ENCODE peak calls at places on chromosomes 7 and 10, in eight cellular contexts. S is HCT116, R is HFFc6, L is nephron progenitor cell, Z is cardiac fibroblast, Y is MM.1S, A is GM06990, J is OCI-LY7. P is an unnamed sample.

GRCh38 chr7:44415047-44415446 is 75.4 kb downstream of the NUDCD3 start:
- DNase-seq in Z (peak; percentile 50), R (peak; percentile 45), J (no peak), A (no peak), L (no peak), Y (no peak), S (no peak), P (no peak)

GRCh38 chr7:116653204-116653603 is 18.8 kb upstream of the MET start:
- DNase-seq in R (peak; percentile 44), J (no peak), L (no peak), Y (no peak), S (peak; percentile 49), Z (peak; percentile 80), A (no peak), P (no peak)

GRCh38 chr7:126605553-126605952 is 647.2 kb downstream of the GRM8 start:
- DNase-seq in A (no peak), J (no peak), S (no peak), R (no peak), Y (no peak), Z (no peak), L (no peak), P (no peak)

GRCh38 chr7:111835066-111835465 is 272.8 kb upstream of the IMMP2L start:
- DNase-seq in J (no peak), L (no peak), Y (no peak), R (peak; percentile 79), A (no peak), Z (peak; percentile 88), S (no peak), P (no peak)

GRCh38 chr10:13271552-13272163 is 28.2 kb downstream of the PHYH start:
- DNase-seq in Z (peak; percentile 32), S (peak; percentile 32), A (peak; percentile 39), R (no peak), J (peak; percentile 78), L (peak; percentile 48), Y (peak; percentile 92), P (peak; percentile 73)

GRCh38 chr7:44885394-44886317 is at the start of gene PURB:
- DNase-seq in S (peak; percentile 84), A (peak; percentile 99), L (peak; percentile 96), R (peak; percentile 98), Z (peak; percentile 99), Y (peak; percentile 97), J (peak; percentile 96), P (peak; percentile 96)

GRCh38 chr10:97498841-97499560 is at the start of gene UBTD1:
- DNase-seq in S (no peak), Z (peak; percentile 33), L (no peak), J (peak; percentile 33), R (no peak), A (peak; percentile 45), Y (peak; percentile 11), P (peak; percentile 43)

GRCh38 chr10:60426425-60426824 is 36.8 kb upstream of the ANK3 start:
- DNase-seq in L (no peak), S (no peak), R (peak; percentile 81), Y (no peak), J (no peak), Z (peak; percentile 94), A (no peak), P (no peak)

DNA sequence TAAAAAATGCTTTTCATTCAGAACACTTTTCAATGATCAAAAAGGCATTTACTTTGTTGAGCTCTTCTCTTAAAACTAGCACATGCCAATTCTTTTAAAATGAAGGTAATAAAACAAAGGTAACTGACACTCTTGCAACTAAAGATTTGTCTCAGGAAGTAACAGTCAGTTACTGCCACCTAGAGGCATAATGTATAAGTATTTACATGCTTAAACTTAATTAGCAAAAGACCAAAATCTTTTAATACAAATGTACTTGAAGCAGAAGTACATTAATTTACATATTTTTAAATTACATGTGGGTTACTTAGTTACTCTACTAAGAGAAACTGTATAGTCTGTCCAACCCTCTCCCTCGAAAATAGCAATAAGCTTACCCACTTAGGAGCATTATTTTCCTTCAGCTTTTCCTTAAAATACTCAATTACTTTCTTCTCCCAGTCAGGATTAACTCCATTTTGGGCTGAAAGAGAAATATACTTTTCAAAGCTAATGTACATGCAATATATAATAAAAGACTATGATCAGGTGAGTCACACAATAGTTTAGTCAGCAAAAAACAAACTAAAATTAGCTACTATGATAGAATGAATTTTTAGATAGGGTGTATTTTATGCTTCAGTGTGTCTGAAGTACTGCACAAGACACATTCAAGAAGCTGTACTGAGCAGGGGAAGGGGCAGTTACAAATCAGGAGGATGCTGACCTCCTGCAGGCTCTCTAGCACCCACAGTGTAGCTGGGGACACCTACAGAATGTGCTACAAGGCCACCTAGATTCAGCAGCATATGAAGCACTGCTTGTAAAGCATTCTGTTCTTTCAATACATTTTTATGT is 13.0 kb downstream of the MCMBP start:
- DNase-seq in L (no peak), S (peak; percentile 59), A (peak; percentile 21), J (peak; percentile 63), R (peak; percentile 37), Z (peak; percentile 74), Y (peak; percentile 59), P (peak; percentile 29)
- TF ChIP-seq CTCF in L (peak; percentile 71), S (peak; percentile 60), A (peak; percentile 43), J (peak; percentile 95), R (peak; percentile 88), Z (peak; percentile 43), Y (peak; percentile 63), P (peak; percentile 55)

GRCh38 chr10:73625884-73626753 is 15.2 kb downstream of the MYOZ1 start:
- DNase-seq in J (peak; percentile 98), R (peak; percentile 96), L (peak; percentile 88), A (peak; percentile 84), Y (peak; percentile 99), S (peak; percentile 95), Z (peak; percentile 99), P (peak; percentile 98)

GRCh38 chr10:73628405-73628804 is 12.9 kb downstream of the MYOZ1 start:
- DNase-seq in Y (no peak), A (no peak), L (no peak), R (no peak), Z (no peak), S (no peak), J (no peak), P (no peak)

GRCh38 chr10:73627300-73627699 is 14.0 kb downstream of the MYOZ1 start:
- DNase-seq in L (no peak), Y (no peak), A (no peak), Z (no peak), R (no peak), S (no peak), J (no peak), P (no peak)

GRCh38 chr10:73625004-73625883 is 16.0 kb downstream of the MYOZ1 start:
- DNase-seq in R (no peak), L (peak; percentile 62), J (peak; percentile 41), A (peak; percentile 35), S (no peak), Z (peak; percentile 27), Y (peak; percentile 27), P (peak; percentile 25)

DNA sequence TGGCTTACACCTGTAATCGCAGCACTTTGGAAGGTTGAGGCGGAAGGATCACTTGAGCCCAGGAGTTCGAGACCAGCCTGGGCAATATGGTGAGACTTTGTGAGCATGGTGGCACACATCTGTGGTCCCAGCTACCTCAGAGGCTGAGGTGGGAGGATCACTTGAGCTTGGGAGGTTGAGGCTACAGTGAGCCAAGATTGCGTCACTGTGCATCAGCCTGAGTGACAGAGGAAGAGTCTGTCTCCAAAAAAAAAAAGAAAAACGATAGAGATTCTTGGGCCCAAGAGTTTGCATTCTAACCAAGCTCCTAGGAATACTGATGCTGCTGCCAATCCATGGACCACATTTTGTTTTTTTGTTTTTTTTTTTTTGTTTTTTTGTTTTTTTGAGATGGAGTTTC is 12.1 kb downstream of the MYOZ1 start:
- DNase-seq in Y (no peak), L (no peak), A (no peak), R (no peak), Z (no peak), J (no peak), S (no peak), P (no peak)
- TF ChIP-seq CTCF in Y (no peak), L (no peak), A (no peak), R (no peak), Z (no peak), J (no peak), S (no peak), P (no peak)

GRCh38 chr7:37069336-37069735 is 345.0 kb upstream of the AOAH start:
- DNase-seq in R (no peak), Z (no peak), L (no peak), J (no peak), A (no peak), Y (no peak), S (no peak), P (no peak)

GRCh38 chr7:37071124-37071523 is 346.8 kb upstream of the AOAH start:
- DNase-seq in Y (no peak), J (no peak), R (no peak), A (no peak), Z (no peak), L (no peak), S (no peak), P (no peak)

GRCh38 chr7:37067961-37068536 is 343.8 kb upstream of the AOAH start:
- DNase-seq in S (no peak), A (peak; percentile 9), Y (no peak), L (peak; percentile 49), J (no peak), Z (no peak), R (no peak), P (no peak)

GRCh38 chr7:37065779-37066271 is 341.5 kb upstream of the AOAH start:
- DNase-seq in Z (peak; percentile 12), R (no peak), Y (no peak), J (no peak), A (peak; percentile 9), L (no peak), S (no peak), P (no peak)

DNA sequence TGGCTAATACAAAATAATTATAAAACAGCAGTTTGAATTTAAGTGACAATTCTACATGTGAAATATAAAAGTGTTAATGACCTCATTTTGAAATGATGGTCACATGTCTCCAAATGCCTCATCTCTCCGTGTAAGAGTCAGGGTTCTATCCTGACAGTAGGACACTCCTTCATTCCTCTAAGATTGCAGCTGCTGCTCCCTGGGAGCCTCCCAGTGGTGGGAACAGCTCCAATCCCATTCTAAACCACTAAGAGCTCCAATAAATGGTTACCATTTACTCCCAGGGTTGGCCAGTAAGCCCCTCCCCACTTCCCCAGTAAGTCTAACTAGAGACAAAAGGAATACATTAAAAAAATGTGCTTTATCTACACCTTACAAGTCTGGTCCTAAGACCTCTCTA is 344.6 kb upstream of the AOAH start:
- DNase-seq in J (no peak), Z (no peak), S (no peak), A (no peak), L (no peak), R (no peak), Y (no peak), P (no peak)
- TF ChIP-seq CTCF in J (no peak), Z (no peak), S (no peak), A (no peak), L (no peak), R (no peak), Y (no peak), P (no peak)

GRCh38 chr10:69944761-69945160 is 107.9 kb upstream of the MACROH2A2 start:
- DNase-seq in Y (no peak), S (no peak), J (no peak), L (no peak), R (no peak), A (no peak), Z (no peak), P (no peak)
- TF ChIP-seq CTCF in Y (no peak), S (no peak), J (no peak), L (no peak), R (no peak), A (no peak), Z (no peak), P (no peak)